ENCODE peak calls at places on chromosomes 2 and 18, in nine cellular contexts. M, Z, B, L, U, G, W, I and P are unnamed samples. For H3K27me3, the result is how much of the 10 kb centered on the place peaks cover.

GRCh38 chr2:151928380-151928779 is 100.2 kb upstream of the ARL5A start:
- DNase-seq in M (no peak), Z (no peak), B (no peak), L (no peak), U (no peak), G (no peak), W (peak), I (no peak), P (no peak)

GRCh38 chr2:181138816-181139215 is 158.4 kb downstream of the UBE2E3 start:
- DNase-seq in M (no peak), Z (peak), B (no peak), L (no peak), U (no peak), G (no peak), W (no peak), I (no peak), P (no peak)

GRCh38 chr2:190488516-190489220 is 45.9 kb downstream of the NEMP2 start:
- DNase-seq in M (no peak), Z (no peak), B (no peak), L (no peak), U (no peak), G (no peak), W (no peak), I (no peak), P (no peak)

GRCh38 chr18:45384137-45384998 is 230.9 kb upstream of the SLC14A2 start:
- DNase-seq in M (no peak), Z (peak), B (peak), L (peak), U (no peak), G (peak), W (peak), I (no peak), P (peak)

GRCh38 chr2:47771211-47771610 is 11.7 kb upstream of the MSH6 start:
- DNase-seq in M (no peak), Z (peak), B (no peak), L (no peak), U (no peak), G (no peak), W (no peak), I (no peak), P (no peak)

GRCh38 chr2:226338825-226339224 is 460.8 kb downstream of the IRS1 start:
- DNase-seq in M (no peak), Z (no peak), B (no peak), L (no peak), U (no peak), G (no peak), W (no peak), I (no peak), P (no peak)

GRCh38 chr2:136048886-136049832 is 63.7 kb upstream of the DARS1 start:
- DNase-seq in M (no peak), Z (no peak), B (no peak), L (no peak), U (no peak), G (no peak), W (no peak), I (no peak), P (no peak)

GRCh38 chr18:46649071-46649862 is 7.8 kb downstream of the LOXHD1 start:
- DNase-seq in M (peak), Z (no peak), B (no peak), L (no peak), U (no peak), G (no peak), W (no peak), I (no peak), P (no peak)

GRCh38 chr18:6683112-6683876 is 46.2 kb upstream of the ARHGAP28 start:
- DNase-seq in M (peak), Z (no peak), B (peak), L (no peak), U (no peak), G (no peak), W (no peak), I (no peak), P (no peak)

GRCh38 chr18:32661486-32662299 is 111.1 kb downstream of the KLHL14 start:
- DNase-seq in M (no peak), Z (no peak), B (no peak), L (no peak), U (no peak), G (no peak), W (no peak), I (no peak), P (no peak)

GRCh38 chr2:112864072-112864471 is 27.5 kb upstream of the IL1B start:
- DNase-seq in M (no peak), Z (no peak), B (no peak), L (no peak), U (no peak), G (no peak), W (no peak), I (no peak), P (no peak)

GRCh38 chr18:55577812-55578539 is 10.0 kb downstream of the TCF4 start:
- DNase-seq in M (no peak), Z (no peak), B (peak), L (no peak), U (no peak), G (no peak), W (no peak), I (no peak), P (no peak)

GRCh38 chr18:23077493-23078256 is 57.6 kb upstream of the CABLES1 start:
- DNase-seq in M (no peak), Z (no peak), B (peak), L (no peak), U (no peak), G (no peak), W (no peak), I (no peak), P (no peak)

GRCh38 chr2:233385489-233386044 is 31.3 kb downstream of the DGKD start:
- DNase-seq in M (no peak), Z (no peak), B (no peak), L (no peak), U (no peak), G (no peak), W (no peak), I (no peak), P (no peak)

GRCh38 chr18:79579807-79580480 is 99.7 kb upstream of the CTDP1 start:
- DNase-seq in M (peak), Z (no peak), B (no peak), L (no peak), U (no peak), G (no peak), W (no peak), I (no peak), P (peak)

DNA sequence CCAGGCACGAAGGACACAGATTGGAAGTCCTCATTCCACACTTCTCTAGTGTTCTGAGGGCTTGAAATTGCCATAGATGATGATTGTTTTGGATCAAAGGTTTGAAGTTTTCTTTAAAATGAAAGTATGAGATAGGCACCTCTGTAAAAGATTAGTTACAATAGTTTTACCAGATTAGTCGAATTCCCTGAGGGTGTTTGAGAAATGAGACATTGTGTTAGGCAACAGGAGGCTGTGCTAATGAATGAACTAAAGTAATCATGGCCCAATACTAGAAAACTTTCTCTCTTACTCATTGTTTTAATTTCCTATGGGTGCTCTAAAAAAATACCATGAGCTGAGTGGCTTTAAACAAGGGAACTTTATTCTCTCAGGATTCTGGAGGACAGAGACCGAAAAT is 421.7 kb downstream of the RNF144A start:
- DNase-seq in M (no peak), Z (no peak), B (no peak), L (no peak), U (no peak), G (no peak), W (no peak), I (no peak), P (no peak)
- H3K27me3 ChIP-seq in M (under half), Z (under half), B (under half), L (under half), U (under half), G (under half), W (under half), I (under half), P (under half)

GRCh38 chr18:74436158-74436755 is 20.9 kb downstream of the DIPK1C start:
- DNase-seq in M (no peak), Z (no peak), B (peak), L (no peak), U (no peak), G (no peak), W (no peak), I (no peak), P (no peak)

GRCh38 chr18:74434466-74434865 is 22.6 kb downstream of the DIPK1C start:
- DNase-seq in M (no peak), Z (no peak), B (no peak), L (no peak), U (no peak), G (no peak), W (no peak), I (no peak), P (no peak)

GRCh38 chr18:74430811-74431571 is 26.1 kb downstream of the DIPK1C start:
- DNase-seq in M (no peak), Z (no peak), B (no peak), L (no peak), U (no peak), G (no peak), W (no peak), I (no peak), P (no peak)

GRCh38 chr18:74440808-74441427 is 16.2 kb downstream of the DIPK1C start:
- DNase-seq in M (no peak), Z (no peak), B (no peak), L (no peak), U (no peak), G (no peak), W (no peak), I (no peak), P (no peak)

GRCh38 chr18:74435740-74436139 is 21.4 kb downstream of the DIPK1C start:
- DNase-seq in M (no peak), Z (no peak), B (no peak), L (no peak), U (no peak), G (no peak), W (no peak), I (no peak), P (no peak)
- H3K27me3 ChIP-seq in M (under half), Z (under half), B (under half), L (under half), U (under half), G (under half), W (under half), I (under half), P (under half)

DNA sequence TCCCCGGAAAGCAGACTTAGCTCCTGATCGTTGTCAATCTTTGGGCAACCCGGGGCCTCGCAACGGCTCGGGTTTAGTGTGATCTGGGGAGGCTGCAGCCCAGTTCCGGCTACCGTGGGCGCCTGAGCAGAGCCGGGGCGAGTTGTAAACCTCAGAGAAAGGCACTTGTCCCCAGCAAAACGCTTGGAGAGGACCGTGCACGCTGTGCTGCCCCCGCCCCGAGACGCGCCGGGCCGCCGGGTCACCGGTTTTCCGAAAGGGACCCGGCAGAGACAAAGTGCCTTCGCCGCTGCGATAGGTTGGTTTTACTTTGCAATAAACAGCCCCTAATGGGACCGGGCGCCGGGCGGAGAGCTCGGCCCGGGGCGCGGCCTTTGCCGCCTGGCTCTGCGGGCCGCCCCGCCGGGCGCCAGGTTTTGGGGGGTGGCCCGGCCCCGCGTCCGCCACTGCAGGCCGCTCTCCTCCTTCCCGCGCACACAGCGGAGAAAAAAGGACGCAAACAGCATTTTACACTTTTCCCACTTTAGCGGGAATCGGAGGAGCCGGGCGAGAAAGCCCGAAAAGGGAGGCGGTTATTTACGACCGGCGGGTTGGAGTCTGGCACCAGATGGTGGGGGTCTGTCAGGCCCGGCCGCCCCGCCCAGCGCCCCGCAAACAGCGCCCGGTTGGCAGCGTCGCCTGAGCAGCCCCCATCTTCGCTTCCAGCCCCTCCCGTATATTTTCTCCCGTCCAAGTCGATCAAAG is 136.0 kb downstream of the INSIG2 start:
- DNase-seq in M (no peak), Z (no peak), B (peak), L (peak), U (no peak), G (no peak), W (no peak), I (no peak), P (no peak)
- H3K27me3 ChIP-seq in M (half or more), Z (under half), B (under half), L (half or more), U (under half), G (half or more), W (under half), I (under half), P (under half)

GRCh38 chr2:236210536-236210935 is 42.4 kb upstream of the GBX2 start:
- DNase-seq in M (no peak), Z (no peak), B (no peak), L (no peak), U (no peak), G (no peak), W (peak), I (no peak), P (no peak)

GRCh38 chr2:236209535-236209934 is 41.3 kb upstream of the GBX2 start:
- DNase-seq in M (no peak), Z (no peak), B (peak), L (peak), U (no peak), G (no peak), W (no peak), I (no peak), P (no peak)

GRCh38 chr2:236211281-236211680 is 43.1 kb upstream of the GBX2 start:
- DNase-seq in M (no peak), Z (no peak), B (no peak), L (no peak), U (no peak), G (no peak), W (no peak), I (no peak), P (no peak)

GRCh38 chr2:236208281-236208900 is 40.2 kb upstream of the GBX2 start:
- DNase-seq in M (no peak), Z (no peak), B (no peak), L (no peak), U (no peak), G (no peak), W (no peak), I (no peak), P (no peak)

GRCh38 chr2:236209996-236210395 is 41.8 kb upstream of the GBX2 start:
- DNase-seq in M (no peak), Z (no peak), B (no peak), L (no peak), U (no peak), G (no peak), W (no peak), I (no peak), P (no peak)
- H3K27me3 ChIP-seq in M (under half), Z (under half), B (under half), L (under half), U (under half), G (under half), W (under half), I (under half), P (under half)

GRCh38 chr2:7571701-7572100 is 654.5 kb downstream of the RNF144A start:
- DNase-seq in M (no peak), Z (no peak), B (no peak), L (no peak), U (no peak), G (no peak), W (no peak), I (no peak), P (no peak)
- H3K27me3 ChIP-seq in M (under half), Z (under half), B (under half), L (under half), U (under half), G (under half), W (under half), I (under half), P (under half)

GRCh38 chr2:188494906-188495305 is 203.2 kb downstream of the GULP1 start:
- DNase-seq in M (no peak), Z (no peak), B (no peak), L (no peak), U (no peak), G (no peak), W (no peak), I (no peak), P (no peak)
- H3K27me3 ChIP-seq in M (under half), Z (under half), B (under half), L (under half), U (under half), G (under half), W (under half), I (under half), P (under half)

DNA sequence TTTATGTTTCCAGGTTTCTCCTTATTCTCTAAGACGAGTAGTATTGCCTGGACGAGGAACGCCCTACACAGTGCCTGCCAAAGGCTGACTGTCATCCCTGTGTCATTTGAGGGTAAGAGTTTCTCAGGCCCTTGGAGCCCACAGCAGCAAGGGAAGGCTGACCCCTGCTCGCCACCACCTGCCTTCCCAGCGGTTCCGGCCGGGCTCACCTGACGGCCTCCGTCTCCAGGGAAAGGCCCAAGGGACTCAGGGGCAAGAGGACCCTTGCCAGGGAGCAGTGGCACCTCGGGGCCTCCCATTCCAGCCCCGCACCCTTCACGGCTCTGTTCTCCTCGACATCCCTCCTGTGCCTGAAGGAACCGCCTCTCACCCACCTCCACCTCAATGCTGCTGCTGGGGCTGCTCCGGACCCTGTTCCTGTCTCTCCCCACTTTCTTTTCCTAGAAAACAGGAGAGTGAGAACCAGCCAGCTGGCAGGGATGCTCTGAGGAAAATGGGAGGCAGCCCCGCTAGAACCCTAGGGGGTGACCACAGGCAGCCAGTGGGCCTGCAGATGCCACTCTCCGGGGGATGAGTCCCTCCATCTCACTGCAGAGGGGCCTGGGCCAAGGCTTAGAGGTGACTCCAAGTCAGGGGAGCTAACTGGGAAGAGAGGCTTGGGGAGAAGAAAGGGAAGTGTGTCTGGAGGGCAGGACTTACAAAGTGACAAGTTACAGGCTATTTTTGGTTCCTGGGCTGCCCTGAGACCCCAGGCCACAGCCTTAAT is 1.8 kb downstream of the LIMS2 start:
- DNase-seq in M (peak), Z (no peak), B (no peak), L (no peak), U (no peak), G (peak), W (no peak), I (no peak), P (no peak)
- H3K27me3 ChIP-seq in M (under half), Z (under half), B (half or more), L (half or more), U (under half), G (under half), W (under half), I (under half), P (under half)